ENCODE peak calls at places on chromosomes 7 and 10, in eight cellular contexts. M is activated CD4-positive, alpha-beta memory T cell treated with anti-CD3 and anti-CD28 coated beads, Interleukin-2, amount 10 ng/mL, durations not matched to agents 7 days and 5 days; N is HEK293T; Z is T follicular helper cell; O is NCI-H2171 treated with DMSO at 0.1 percent for 48 hours; X is M059J; U is prostate gland; R is posterior vena cava. C is an unnamed sample.

GRCh38 chr7:105654994-105655900 is 74.0 kb upstream of the EFCAB10 start:
- DNase-seq in R (no peak), U (no peak), X (peak; percentile 24), O (no peak), Z (no peak), M (no peak), N (no peak), C (no peak)

GRCh38 chr10:93872776-93873175 is 21.0 kb upstream of the SLC35G1 start:
- DNase-seq in N (no peak), O (peak; percentile 94), M (no peak), Z (no peak), R (no peak), X (no peak), U (no peak), C (no peak)

GRCh38 chr7:1924185-1924817 is 254.2 kb downstream of the ELFN1 start:
- DNase-seq in O (no peak), R (no peak), U (no peak), N (no peak), M (no peak), Z (no peak), X (no peak), C (no peak)

GRCh38 chr7:44964831-44965440 is 13.9 kb downstream of the MYO1G start:
- DNase-seq in U (no peak), X (no peak), M (no peak), Z (no peak), O (no peak), R (peak; percentile 81), N (no peak), C (peak; percentile 61)

GRCh38 chr10:114716811-114717404 is 58.8 kb upstream of the ABLIM1 start:
- DNase-seq in R (no peak), X (peak; percentile 23), Z (no peak), M (no peak), U (no peak), O (no peak), N (no peak), C (no peak)

GRCh38 chr10:77245953-77246352 is 391.7 kb downstream of the KCNMA1 start:
- DNase-seq in U (no peak), X (no peak), Z (no peak), N (no peak), R (no peak), O (no peak), M (no peak), C (no peak)

GRCh38 chr7:142478479-142479220 is 220.8 kb upstream of the PRSS58 start:
- DNase-seq in O (peak; percentile 60), X (peak; percentile 66), R (no peak), Z (no peak), N (peak; percentile 36), M (peak; percentile 42), U (no peak), C (no peak)

GRCh38 chr7:148735967-148736366 is 37.3 kb downstream of the CUL1 start:
- DNase-seq in M (no peak), Z (no peak), R (no peak), O (no peak), U (no peak), X (no peak), N (no peak), C (no peak)

GRCh38 chr10:89476676-89477075 is 58.7 kb downstream of the SLC16A12 start:
- DNase-seq in X (peak; percentile 91), R (no peak), M (no peak), Z (no peak), O (no peak), N (no peak), U (no peak), C (no peak)

GRCh38 chr7:50085344-50085743 is 7.7 kb downstream of the ZPBP start:
- DNase-seq in O (no peak), R (no peak), M (no peak), N (no peak), X (no peak), U (no peak), Z (no peak), C (no peak)

GRCh38 chr7:134901389-134902020 is 84.8 kb upstream of the AGBL3 start:
- DNase-seq in X (no peak), N (no peak), O (no peak), Z (no peak), R (no peak), U (no peak), M (no peak), C (no peak)

GRCh38 chr10:43254881-43255643 is 11.8 kb downstream of the RASGEF1A start:
- DNase-seq in R (peak; percentile 72), Z (no peak), X (no peak), U (no peak), N (no peak), M (no peak), O (no peak), C (peak; percentile 52)

C was measured in activated CD8-positive, alpha-beta memory T cell treated with anti-CD3 and anti-CD28 coated beads for 24 hours.